ENCODE peak calls at places on chromosomes 6 and 20, in five cellular contexts. Y is sigmoid colon, X is transverse colon, D is HCT116, W is spleen. U is an unnamed sample.

GRCh38 chr20:39016076-39016475 is 53.9 kb downstream of the DHX35 start:
- DNase-seq in Y (no peak), X (no peak), D (no peak), W (no peak), U (no peak)

GRCh38 chr6:80610821-80611220 is 504.4 kb downstream of the BCKDHB start:
- DNase-seq in Y (no peak), X (no peak), D (no peak), W (no peak), U (no peak)

GRCh38 chr6:34142046-34142445 is 3.8 kb downstream of the GRM4 start:
- DNase-seq in Y (no peak), X (no peak), D (no peak), W (no peak), U (no peak)

GRCh38 chr6:158548418-158549161 is 11.3 kb upstream of the TMEM181 start:
- DNase-seq in Y (no peak), X (no peak), D (no peak), W (peak), U (no peak)

GRCh38 chr6:110042670-110043296 is 64.7 kb downstream of the GPR6 start:
- DNase-seq in Y (no peak), X (no peak), D (no peak), W (no peak), U (no peak)

GRCh38 chr6:117907600-117908245 is 659 bp downstream of the SLC35F1 start:
- DNase-seq in Y (no peak), X (no peak), D (no peak), W (no peak), U (peak)

GRCh38 chr6:63819831-63820230 is 184.2 kb downstream of the PHF3 start:
- DNase-seq in Y (no peak), X (no peak), D (no peak), W (no peak), U (no peak)

GRCh38 chr6:40379811-40380210 is 207.4 kb downstream of the LRFN2 start:
- DNase-seq in Y (no peak), X (no peak), D (no peak), W (no peak), U (peak)

GRCh38 chr6:1024587-1024986 is 287.3 kb upstream of the FOXQ1 start:
- DNase-seq in Y (no peak), X (peak), D (no peak), W (no peak), U (no peak)

GRCh38 chr6:116280161-116280959 is 630 bp upstream of the TSPYL1 start:
- DNase-seq in Y (no peak), X (no peak), D (no peak), W (no peak), U (no peak)

GRCh38 chr6:21597706-21598273 is 4.2 kb downstream of the SOX4 start:
- DNase-seq in Y (no peak), X (peak), D (no peak), W (no peak), U (no peak)

GRCh38 chr6:107847844-107848802 is 24.0 kb upstream of the SCML4 start:
- DNase-seq in Y (peak), X (peak), D (peak), W (peak), U (peak)

GRCh38 chr6:106525111-106525884 is 104.0 kb downstream of the RTN4IP1 start:
- DNase-seq in Y (no peak), X (no peak), D (no peak), W (no peak), U (no peak)

GRCh38 chr6:45192556-45192955 is 135.6 kb upstream of the RUNX2 start:
- DNase-seq in Y (no peak), X (no peak), D (no peak), W (no peak), U (no peak)

GRCh38 chr6:36099872-36100483 is 30.3 kb upstream of the MAPK13 start:
- DNase-seq in Y (no peak), X (no peak), D (no peak), W (no peak), U (no peak)

GRCh38 chr6:53741417-53741816 is 53.4 kb upstream of the LRRC1 start:
- DNase-seq in Y (no peak), X (no peak), D (no peak), W (no peak), U (peak)

GRCh38 chr6:132007474-132008190 is 56.5 kb upstream of the CCN2 start:
- DNase-seq in Y (no peak), X (no peak), D (no peak), W (no peak), U (no peak)

GRCh38 chr6:41370488-41371111 is 35.2 kb downstream of the NCR2 start:
- DNase-seq in Y (no peak), X (no peak), D (no peak), W (no peak), U (peak)

GRCh38 chr20:48574383-48574782 is 253.4 kb downstream of the PREX1 start:
- DNase-seq in Y (no peak), X (no peak), D (peak), W (no peak), U (no peak)

GRCh38 chr6:84623956-84624680 is 140.3 kb downstream of the TBX18 start:
- DNase-seq in Y (no peak), X (no peak), D (no peak), W (no peak), U (no peak)

GRCh38 chr6:134683783-134684765 is 265.8 kb downstream of the ALDH8A1 start:
- DNase-seq in Y (no peak), X (no peak), D (no peak), W (no peak), U (no peak)

GRCh38 chr6:36336779-36337194 is at the start of gene BNIP5:
- DNase-seq in Y (no peak), X (peak), D (no peak), W (no peak), U (no peak)

GRCh38 chr6:144757730-144758129 is 472.6 kb downstream of the UTRN start:
- DNase-seq in Y (no peak), X (no peak), D (no peak), W (no peak), U (no peak)

GRCh38 chr6:105112577-105112976 is 67.2 kb downstream of the POPDC3 start:
- DNase-seq in Y (no peak), X (no peak), D (no peak), W (no peak), U (no peak)

GRCh38 chr6:139230421-139230840 is 61.4 kb downstream of the TXLNB start:
- DNase-seq in Y (peak), X (no peak), D (no peak), W (no peak), U (no peak)

GRCh38 chr6:20575125-20575524 is 40.9 kb downstream of the CDKAL1 start:
- DNase-seq in Y (no peak), X (no peak), D (no peak), W (no peak), U (no peak)

DNA sequence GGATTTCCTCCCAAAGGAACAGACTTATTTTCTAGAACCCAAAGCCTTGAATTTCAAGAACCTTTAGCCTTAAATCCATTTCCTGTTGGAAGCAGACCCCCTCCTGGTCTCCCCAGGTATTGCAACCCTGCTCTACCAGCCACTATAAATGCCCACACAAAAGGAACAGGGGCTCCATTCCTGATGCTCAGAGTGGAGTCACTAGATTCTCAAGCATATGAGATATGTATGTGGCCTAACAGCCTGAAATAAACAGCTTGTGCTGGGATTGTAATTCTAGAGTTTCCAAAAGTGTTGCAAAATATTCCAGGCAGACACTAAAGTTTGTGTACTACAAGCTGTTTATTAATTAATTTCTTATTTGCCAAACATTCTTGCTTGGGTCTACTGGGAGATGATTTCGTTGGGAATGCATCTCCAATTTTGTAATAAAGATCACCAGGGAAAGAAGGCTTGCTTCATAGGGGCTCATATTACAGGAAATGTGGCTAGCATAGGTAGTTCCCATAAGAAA is 44.8 kb downstream of the RIPOR3 start:
- DNase-seq in Y (no peak), X (no peak), D (no peak), W (no peak), U (no peak)
- TF ChIP-seq CTCF in Y (no peak), X (peak), D (peak), W (no peak), U (peak)

GRCh38 chr6:152380993-152381898 is 255.9 kb downstream of the SYNE1 start:
- DNase-seq in Y (peak), X (peak), D (peak), W (no peak), U (no peak)
- TF ChIP-seq POLR2AphosphoS5 in Y (peak), X (peak), D (peak), W (no peak), U (peak)

GRCh38 chr6:52503853-52504777 is 72.7 kb downstream of the TRAM2 start:
- DNase-seq in Y (peak), X (peak), D (peak), W (peak), U (no peak)
- TF ChIP-seq CTCF in Y (no peak), X (no peak), D (no peak), W (no peak), U (no peak)

DNA sequence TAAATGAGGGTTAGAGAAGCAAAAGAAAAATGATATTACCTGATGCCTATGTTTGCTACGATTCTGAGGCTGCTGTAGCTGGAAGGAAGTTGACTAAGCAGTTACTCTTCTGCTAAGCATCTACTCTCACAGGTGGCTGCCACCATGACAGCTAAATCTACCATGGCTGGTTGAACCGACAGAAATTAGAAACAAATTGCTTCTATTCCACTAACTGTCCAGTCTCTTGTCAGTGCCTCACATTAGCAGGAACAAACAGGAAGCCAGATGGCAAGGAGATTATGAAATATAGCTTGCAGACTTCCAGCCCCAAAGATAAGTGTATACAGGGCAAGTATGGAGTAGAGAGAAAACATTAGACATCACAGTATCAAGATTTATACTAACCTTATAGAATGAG is 59.4 kb upstream of the TMEM200A start:
- DNase-seq in Y (no peak), X (no peak), D (no peak), W (no peak), U (no peak)
- TF ChIP-seq POLR2AphosphoS5 in Y (no peak), X (no peak), D (no peak), W (no peak), U (no peak)

DNA sequence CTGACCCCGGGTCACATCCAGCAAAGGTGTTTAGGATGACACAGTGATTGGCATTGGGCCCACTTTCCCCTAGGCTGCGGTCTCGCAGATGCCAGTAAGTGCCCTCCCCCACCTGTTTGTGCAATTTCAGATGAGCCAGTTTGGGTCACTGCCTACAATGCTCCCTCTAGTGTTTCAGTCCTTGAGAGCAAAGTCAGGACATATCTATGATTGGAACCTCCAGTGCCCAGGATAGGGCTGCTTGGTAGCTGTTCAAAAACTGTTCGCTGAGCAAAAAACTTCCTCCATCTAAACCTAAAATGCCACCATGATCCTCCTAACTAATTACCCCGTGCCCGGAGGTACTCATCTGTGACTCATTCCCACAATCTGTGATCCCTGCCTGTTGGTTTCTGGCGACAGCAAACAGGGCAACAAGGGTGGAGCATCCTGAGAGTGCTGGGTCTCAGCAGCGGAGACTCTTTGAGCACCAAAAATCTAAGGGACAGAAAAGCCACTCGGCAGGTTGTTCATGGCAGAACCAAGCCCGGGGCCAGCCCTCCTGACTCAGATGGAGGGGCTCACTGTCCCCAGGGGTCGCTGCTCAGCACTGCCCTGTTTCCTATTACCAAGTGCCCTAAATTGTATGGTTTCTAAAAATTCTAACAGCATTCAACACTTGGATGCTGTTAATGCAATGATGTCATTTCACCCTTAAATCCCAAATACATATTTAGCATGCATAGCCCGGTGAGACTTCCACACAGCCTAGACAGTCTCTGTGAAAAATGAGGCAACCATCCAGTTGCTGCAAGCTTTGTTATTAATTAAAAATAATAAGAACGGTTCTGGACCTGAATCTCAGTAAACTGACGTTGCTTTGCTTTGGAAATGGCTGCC is 5.0 kb downstream of the VSX1 start:
- DNase-seq in Y (no peak), X (peak), D (peak), W (no peak), U (no peak)
- TF ChIP-seq CTCF in Y (no peak), X (peak), D (peak), W (no peak), U (no peak)

DNA sequence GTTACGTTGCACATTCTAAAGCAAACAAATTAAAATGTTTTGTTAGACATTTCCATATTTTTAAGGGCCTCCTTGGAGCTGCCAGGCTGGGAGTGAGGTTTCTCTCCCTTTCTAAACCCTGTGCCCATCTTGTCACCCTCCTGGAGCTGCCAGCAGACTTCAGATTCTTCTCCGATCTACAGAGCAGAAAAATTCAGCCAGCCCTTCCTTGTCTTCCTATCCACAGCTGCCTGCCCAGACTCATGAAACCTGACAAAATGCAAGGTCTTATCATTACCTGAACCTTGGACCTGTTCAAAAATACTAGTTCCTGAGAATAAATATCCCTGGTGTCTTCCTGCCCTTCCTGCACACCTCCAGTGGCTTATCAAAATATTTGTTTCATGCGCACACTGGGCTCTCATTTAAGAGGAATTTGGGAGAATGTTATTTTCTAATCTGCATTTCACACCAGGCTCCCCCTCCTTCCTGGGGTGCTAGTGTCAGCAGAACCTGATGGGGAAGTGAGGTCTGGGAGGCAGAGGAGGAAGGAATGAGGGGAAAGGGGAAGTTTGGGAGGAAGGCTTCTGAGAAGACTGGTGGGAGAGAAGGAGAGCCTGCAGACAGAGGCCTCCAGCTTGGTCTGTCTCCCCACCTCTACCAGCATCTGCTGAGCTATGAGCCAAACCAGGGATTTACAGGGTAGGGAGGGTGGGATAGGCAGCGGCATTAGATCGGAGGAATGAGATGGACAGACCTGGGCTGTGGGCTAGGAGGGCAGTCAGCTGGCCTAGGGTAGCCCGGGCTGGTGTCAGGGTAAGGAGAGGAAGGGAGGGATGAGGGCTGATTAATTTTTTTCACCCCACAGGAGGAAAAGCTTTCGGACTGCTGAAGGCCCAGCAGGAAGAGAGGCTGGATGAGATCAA is at the start of gene AIF1:
- DNase-seq in Y (no peak), X (no peak), D (no peak), W (no peak), U (no peak)
- TF ChIP-seq POLR2AphosphoS5 in Y (no peak), X (no peak), D (no peak), W (no peak), U (no peak)

DNA sequence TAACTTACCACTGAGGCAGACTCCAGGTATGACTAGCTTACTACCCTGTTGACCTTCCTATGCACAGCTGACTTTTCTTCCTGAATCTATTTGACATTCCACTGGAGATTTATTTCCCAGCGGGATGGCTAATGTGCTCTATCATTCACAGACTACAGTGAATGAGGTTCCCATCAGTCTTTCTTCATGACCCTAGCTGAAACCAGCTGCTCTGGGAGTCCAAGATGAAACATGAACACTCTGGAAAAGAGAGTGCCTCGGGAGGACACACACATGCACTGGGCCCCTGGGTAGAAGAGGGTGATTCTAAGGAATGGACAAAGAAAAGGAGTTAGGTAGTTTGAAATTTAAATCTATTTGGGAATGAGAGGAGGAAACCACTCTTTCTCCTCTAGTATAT is 82.6 kb upstream of the DST start:
- DNase-seq in Y (no peak), X (no peak), D (no peak), W (no peak), U (no peak)
- TF ChIP-seq CTCF in Y (no peak), X (no peak), D (no peak), W (no peak), U (no peak)